ENCODE peak calls at places on chromosomes 4 and X, in four cellular contexts. E, I, S and Y are unnamed samples.

GRCh38 chr4:15162465-15163283 is 160.4 kb downstream of the CPEB2 start:
- DNase-seq in E (peak), I (peak), S (peak), Y (no peak)

GRCh38 chrX:69093960-69094935 is 71.0 kb downstream of the PJA1 start:
- DNase-seq in E (peak), S (peak), I (peak), Y (peak)

GRCh38 chr4:26299254-26299882 is 21.4 kb upstream of the RBPJ start:
- DNase-seq in E (no peak), S (no peak), I (no peak), Y (no peak)

GRCh38 chr4:72390409-72390808 is 178.6 kb downstream of the ADAMTS3 start:
- DNase-seq in S (no peak), E (no peak), I (peak), Y (no peak)

GRCh38 chr4:134628074-134628473 is 426.5 kb upstream of the PABPC4L start:
- DNase-seq in I (no peak), S (no peak), E (no peak), Y (no peak)

GRCh38 chr4:137129471-137130244 is 402.6 kb downstream of the PCDH18 start:
- DNase-seq in I (no peak), E (no peak), S (peak), Y (no peak)

GRCh38 chr4:915595-915994 is 16.5 kb downstream of the GAK start:
- DNase-seq in S (peak), I (no peak), E (no peak), Y (peak)

GRCh38 chr4:184310881-184311709 is 93.4 kb upstream of the ENPP6 start:
- DNase-seq in S (no peak), I (no peak), E (no peak), Y (no peak)

GRCh38 chrX:8815460-8816065 is 14.4 kb upstream of the FAM9A start:
- DNase-seq in E (peak), I (peak), S (peak), Y (peak)

GRCh38 chrX:48911407-48912182 is at the start of gene SLC35A2:
- DNase-seq in E (peak), S (peak), I (peak), Y (peak)

GRCh38 chrX:71910526-71911022 is at the start of gene NHSL2:
- DNase-seq in S (peak), I (peak), E (no peak), Y (no peak)

GRCh38 chr4:141099326-141099725 is 33.9 kb downstream of the RNF150 start:
- DNase-seq in S (peak), I (no peak), E (no peak), Y (no peak)

GRCh38 chr4:87353592-87353991 is 30.9 kb upstream of the HSD17B13 start:
- DNase-seq in I (peak), S (peak), E (no peak), Y (no peak)